ENCODE peak calls at places on chromosomes 3 and 15, in eight cellular contexts. One of them, this sample, is unnamed.

GRCh38 chr15:68639926-68640600 is 61.3 kb downstream of the CORO2B start:
- DNase-seq in activated gamma-delta T cell treated with Interleukin-2 at 50 U/mL for 16 hours: no peak
- DNase-seq in activated CD4-positive, alpha-beta T cell treated with anti-CD3 and anti-CD28 coated beads for 24 hours: no peak
- DNase-seq in esophagus muscularis mucosa: no peak
- DNase-seq in H4: no peak
- DNase-seq in NCI-H1694 treated with DMSO at 0.1 percent for 48 hours: no peak
- DNase-seq in SK-N-SH: no peak
- DNase-seq in central memory CD4-positive, alpha-beta T cell: no peak
- DNase-seq in this sample: no peak

GRCh38 chr3:185337231-185337816 is 25.6 kb upstream of the MAP3K13 start:
- DNase-seq in activated gamma-delta T cell treated with Interleukin-2 at 50 U/mL for 16 hours: no peak
- DNase-seq in activated CD4-positive, alpha-beta T cell treated with anti-CD3 and anti-CD28 coated beads for 24 hours: no peak
- DNase-seq in esophagus muscularis mucosa: no peak
- DNase-seq in H4: no peak
- DNase-seq in NCI-H1694 treated with DMSO at 0.1 percent for 48 hours: no peak
- DNase-seq in SK-N-SH: no peak
- DNase-seq in central memory CD4-positive, alpha-beta T cell: no peak
- DNase-seq in this sample: no peak

GRCh38 chr15:66919421-66919820 is 146.0 kb upstream of the SMAD3 start:
- DNase-seq in activated gamma-delta T cell treated with Interleukin-2 at 50 U/mL for 16 hours: no peak
- DNase-seq in activated CD4-positive, alpha-beta T cell treated with anti-CD3 and anti-CD28 coated beads for 24 hours: no peak
- DNase-seq in esophagus muscularis mucosa: no peak
- DNase-seq in H4: no peak
- DNase-seq in NCI-H1694 treated with DMSO at 0.1 percent for 48 hours: no peak
- DNase-seq in SK-N-SH: no peak
- DNase-seq in central memory CD4-positive, alpha-beta T cell: no peak
- DNase-seq in this sample: no peak

GRCh38 chr15:52667597-52667996 is 11.6 kb downstream of the ATOSA start:
- DNase-seq in activated gamma-delta T cell treated with Interleukin-2 at 50 U/mL for 16 hours: no peak
- DNase-seq in activated CD4-positive, alpha-beta T cell treated with anti-CD3 and anti-CD28 coated beads for 24 hours: no peak
- DNase-seq in esophagus muscularis mucosa: no peak
- DNase-seq in H4: no peak
- DNase-seq in NCI-H1694 treated with DMSO at 0.1 percent for 48 hours: no peak
- DNase-seq in SK-N-SH: no peak
- DNase-seq in central memory CD4-positive, alpha-beta T cell: no peak
- DNase-seq in this sample: no peak

GRCh38 chr3:3800076-3800448 is 831 bp downstream of the LRRN1 start:
- DNase-seq in activated gamma-delta T cell treated with Interleukin-2 at 50 U/mL for 16 hours: peak; percentile 5
- DNase-seq in activated CD4-positive, alpha-beta T cell treated with anti-CD3 and anti-CD28 coated beads for 24 hours: no peak
- DNase-seq in esophagus muscularis mucosa: no peak
- DNase-seq in H4: no peak
- DNase-seq in NCI-H1694 treated with DMSO at 0.1 percent for 48 hours: no peak
- DNase-seq in SK-N-SH: peak; percentile 78
- DNase-seq in central memory CD4-positive, alpha-beta T cell: no peak
- DNase-seq in this sample: no peak

GRCh38 chr15:52093539-52094502 is 18.8 kb downstream of the BCL2L10 start:
- DNase-seq in activated gamma-delta T cell treated with Interleukin-2 at 50 U/mL for 16 hours: no peak
- DNase-seq in activated CD4-positive, alpha-beta T cell treated with anti-CD3 and anti-CD28 coated beads for 24 hours: no peak
- DNase-seq in esophagus muscularis mucosa: no peak
- DNase-seq in H4: peak; percentile 96
- DNase-seq in NCI-H1694 treated with DMSO at 0.1 percent for 48 hours: no peak
- DNase-seq in SK-N-SH: no peak
- DNase-seq in central memory CD4-positive, alpha-beta T cell: no peak
- DNase-seq in this sample: no peak

GRCh38 chr3:101381809-101382208 is 61.4 kb upstream of the IMPG2 start:
- DNase-seq in activated gamma-delta T cell treated with Interleukin-2 at 50 U/mL for 16 hours: no peak
- DNase-seq in activated CD4-positive, alpha-beta T cell treated with anti-CD3 and anti-CD28 coated beads for 24 hours: no peak
- DNase-seq in esophagus muscularis mucosa: no peak
- DNase-seq in H4: peak; percentile 15
- DNase-seq in NCI-H1694 treated with DMSO at 0.1 percent for 48 hours: peak; percentile 27
- DNase-seq in SK-N-SH: peak; percentile 25
- DNase-seq in central memory CD4-positive, alpha-beta T cell: peak; percentile 21
- DNase-seq in this sample: peak; percentile 18

GRCh38 chr3:73520931-73521461 is 103.7 kb downstream of the PDZRN3 start:
- DNase-seq in activated gamma-delta T cell treated with Interleukin-2 at 50 U/mL for 16 hours: no peak
- DNase-seq in activated CD4-positive, alpha-beta T cell treated with anti-CD3 and anti-CD28 coated beads for 24 hours: no peak
- DNase-seq in esophagus muscularis mucosa: peak; percentile 93
- DNase-seq in H4: no peak
- DNase-seq in NCI-H1694 treated with DMSO at 0.1 percent for 48 hours: no peak
- DNase-seq in SK-N-SH: no peak
- DNase-seq in central memory CD4-positive, alpha-beta T cell: no peak
- DNase-seq in this sample: no peak

GRCh38 chr15:101067660-101068522 is 148.7 kb downstream of the LRRK1 start:
- DNase-seq in activated gamma-delta T cell treated with Interleukin-2 at 50 U/mL for 16 hours: no peak
- DNase-seq in activated CD4-positive, alpha-beta T cell treated with anti-CD3 and anti-CD28 coated beads for 24 hours: no peak
- DNase-seq in esophagus muscularis mucosa: no peak
- DNase-seq in H4: no peak
- DNase-seq in NCI-H1694 treated with DMSO at 0.1 percent for 48 hours: no peak
- DNase-seq in SK-N-SH: no peak
- DNase-seq in central memory CD4-positive, alpha-beta T cell: no peak
- DNase-seq in this sample: no peak

GRCh38 chr3:75396316-75396802 is 267.8 kb upstream of the FRG2C start:
- DNase-seq in activated gamma-delta T cell treated with Interleukin-2 at 50 U/mL for 16 hours: no peak
- DNase-seq in activated CD4-positive, alpha-beta T cell treated with anti-CD3 and anti-CD28 coated beads for 24 hours: no peak
- DNase-seq in esophagus muscularis mucosa: no peak
- DNase-seq in H4: no peak
- DNase-seq in NCI-H1694 treated with DMSO at 0.1 percent for 48 hours: no peak
- DNase-seq in SK-N-SH: peak; percentile 49
- DNase-seq in central memory CD4-positive, alpha-beta T cell: no peak
- DNase-seq in this sample: no peak

GRCh38 chr15:63923993-63924950 is 90.5 kb upstream of the HERC1 start:
- DNase-seq in activated gamma-delta T cell treated with Interleukin-2 at 50 U/mL for 16 hours: no peak
- DNase-seq in activated CD4-positive, alpha-beta T cell treated with anti-CD3 and anti-CD28 coated beads for 24 hours: no peak
- DNase-seq in esophagus muscularis mucosa: no peak
- DNase-seq in H4: no peak
- DNase-seq in NCI-H1694 treated with DMSO at 0.1 percent for 48 hours: no peak
- DNase-seq in SK-N-SH: no peak
- DNase-seq in central memory CD4-positive, alpha-beta T cell: no peak
- DNase-seq in this sample: no peak

GRCh38 chr15:101027273-101027901 is 108.2 kb downstream of the LRRK1 start:
- DNase-seq in activated gamma-delta T cell treated with Interleukin-2 at 50 U/mL for 16 hours: no peak
- DNase-seq in activated CD4-positive, alpha-beta T cell treated with anti-CD3 and anti-CD28 coated beads for 24 hours: no peak
- DNase-seq in esophagus muscularis mucosa: peak; percentile 79
- DNase-seq in H4: no peak
- DNase-seq in NCI-H1694 treated with DMSO at 0.1 percent for 48 hours: no peak
- DNase-seq in SK-N-SH: no peak
- DNase-seq in central memory CD4-positive, alpha-beta T cell: no peak
- DNase-seq in this sample: no peak

GRCh38 chr3:10558726-10559125 is 53.3 kb upstream of the ATP2B2 start:
- DNase-seq in activated gamma-delta T cell treated with Interleukin-2 at 50 U/mL for 16 hours: no peak
- DNase-seq in activated CD4-positive, alpha-beta T cell treated with anti-CD3 and anti-CD28 coated beads for 24 hours: no peak
- DNase-seq in esophagus muscularis mucosa: no peak
- DNase-seq in H4: no peak
- DNase-seq in NCI-H1694 treated with DMSO at 0.1 percent for 48 hours: peak; percentile 43
- DNase-seq in SK-N-SH: no peak
- DNase-seq in central memory CD4-positive, alpha-beta T cell: no peak
- DNase-seq in this sample: no peak

GRCh38 chr3:12946134-12946533 is 104.8 kb upstream of the RPL32 start:
- DNase-seq in activated gamma-delta T cell treated with Interleukin-2 at 50 U/mL for 16 hours: no peak
- DNase-seq in activated CD4-positive, alpha-beta T cell treated with anti-CD3 and anti-CD28 coated beads for 24 hours: no peak
- DNase-seq in esophagus muscularis mucosa: no peak
- DNase-seq in H4: no peak
- DNase-seq in NCI-H1694 treated with DMSO at 0.1 percent for 48 hours: no peak
- DNase-seq in SK-N-SH: no peak
- DNase-seq in central memory CD4-positive, alpha-beta T cell: no peak
- DNase-seq in this sample: no peak

GRCh38 chr3:112894258-112894657 is 47.6 kb upstream of the CD200R1L start:
- DNase-seq in activated gamma-delta T cell treated with Interleukin-2 at 50 U/mL for 16 hours: no peak
- DNase-seq in activated CD4-positive, alpha-beta T cell treated with anti-CD3 and anti-CD28 coated beads for 24 hours: no peak
- DNase-seq in esophagus muscularis mucosa: no peak
- DNase-seq in H4: peak; percentile 67
- DNase-seq in NCI-H1694 treated with DMSO at 0.1 percent for 48 hours: no peak
- DNase-seq in SK-N-SH: no peak
- DNase-seq in central memory CD4-positive, alpha-beta T cell: no peak
- DNase-seq in this sample: no peak

GRCh38 chr3:172877011-172877410 is 126.5 kb downstream of the ECT2 start:
- DNase-seq in activated gamma-delta T cell treated with Interleukin-2 at 50 U/mL for 16 hours: no peak
- DNase-seq in activated CD4-positive, alpha-beta T cell treated with anti-CD3 and anti-CD28 coated beads for 24 hours: no peak
- DNase-seq in esophagus muscularis mucosa: no peak
- DNase-seq in H4: no peak
- DNase-seq in NCI-H1694 treated with DMSO at 0.1 percent for 48 hours: no peak
- DNase-seq in SK-N-SH: no peak
- DNase-seq in central memory CD4-positive, alpha-beta T cell: no peak
- DNase-seq in this sample: no peak

GRCh38 chr3:196502775-196503181 is 790 bp downstream of the RNF168 start:
- DNase-seq in activated gamma-delta T cell treated with Interleukin-2 at 50 U/mL for 16 hours: peak; percentile 61
- DNase-seq in activated CD4-positive, alpha-beta T cell treated with anti-CD3 and anti-CD28 coated beads for 24 hours: peak; percentile 24
- DNase-seq in esophagus muscularis mucosa: no peak
- DNase-seq in H4: peak; percentile 81
- DNase-seq in NCI-H1694 treated with DMSO at 0.1 percent for 48 hours: no peak
- DNase-seq in SK-N-SH: peak; percentile 62
- DNase-seq in central memory CD4-positive, alpha-beta T cell: peak; percentile 78
- DNase-seq in this sample: peak; percentile 30

GRCh38 chr15:64460737-64461576 is 579 bp downstream of the ZNF609 start:
- DNase-seq in activated gamma-delta T cell treated with Interleukin-2 at 50 U/mL for 16 hours: peak; percentile 15
- DNase-seq in activated CD4-positive, alpha-beta T cell treated with anti-CD3 and anti-CD28 coated beads for 24 hours: no peak
- DNase-seq in esophagus muscularis mucosa: no peak
- DNase-seq in H4: peak; percentile 71
- DNase-seq in NCI-H1694 treated with DMSO at 0.1 percent for 48 hours: peak; percentile 49
- DNase-seq in SK-N-SH: peak; percentile 65
- DNase-seq in central memory CD4-positive, alpha-beta T cell: peak; percentile 12
- DNase-seq in this sample: no peak

GRCh38 chr3:105656607-105657504 is 212.0 kb downstream of the CBLB start:
- DNase-seq in activated gamma-delta T cell treated with Interleukin-2 at 50 U/mL for 16 hours: no peak
- DNase-seq in activated CD4-positive, alpha-beta T cell treated with anti-CD3 and anti-CD28 coated beads for 24 hours: no peak
- DNase-seq in esophagus muscularis mucosa: no peak
- DNase-seq in H4: no peak
- DNase-seq in NCI-H1694 treated with DMSO at 0.1 percent for 48 hours: no peak
- DNase-seq in SK-N-SH: no peak
- DNase-seq in central memory CD4-positive, alpha-beta T cell: no peak
- DNase-seq in this sample: no peak

GRCh38 chr3:194504146-194504545 is 17.3 kb upstream of the ATP13A3 start:
- DNase-seq in activated gamma-delta T cell treated with Interleukin-2 at 50 U/mL for 16 hours: no peak
- DNase-seq in activated CD4-positive, alpha-beta T cell treated with anti-CD3 and anti-CD28 coated beads for 24 hours: no peak
- DNase-seq in esophagus muscularis mucosa: no peak
- DNase-seq in H4: no peak
- DNase-seq in NCI-H1694 treated with DMSO at 0.1 percent for 48 hours: no peak
- DNase-seq in SK-N-SH: no peak
- DNase-seq in central memory CD4-positive, alpha-beta T cell: no peak
- DNase-seq in this sample: no peak

GRCh38 chr3:183189641-183190040 is 27.1 kb upstream of the LAMP3 start:
- DNase-seq in activated gamma-delta T cell treated with Interleukin-2 at 50 U/mL for 16 hours: no peak
- DNase-seq in activated CD4-positive, alpha-beta T cell treated with anti-CD3 and anti-CD28 coated beads for 24 hours: no peak
- DNase-seq in esophagus muscularis mucosa: no peak
- DNase-seq in H4: no peak
- DNase-seq in NCI-H1694 treated with DMSO at 0.1 percent for 48 hours: no peak
- DNase-seq in SK-N-SH: no peak
- DNase-seq in central memory CD4-positive, alpha-beta T cell: no peak
- DNase-seq in this sample: no peak

GRCh38 chr3:171150945-171151344 is 124.4 kb upstream of the SLC2A2 start:
- DNase-seq in activated gamma-delta T cell treated with Interleukin-2 at 50 U/mL for 16 hours: no peak
- DNase-seq in activated CD4-positive, alpha-beta T cell treated with anti-CD3 and anti-CD28 coated beads for 24 hours: no peak
- DNase-seq in esophagus muscularis mucosa: no peak
- DNase-seq in H4: no peak
- DNase-seq in NCI-H1694 treated with DMSO at 0.1 percent for 48 hours: no peak
- DNase-seq in SK-N-SH: no peak
- DNase-seq in central memory CD4-positive, alpha-beta T cell: no peak
- DNase-seq in this sample: no peak

GRCh38 chr3:94146455-94146854 is 83.6 kb downstream of the NSUN3 start:
- DNase-seq in activated gamma-delta T cell treated with Interleukin-2 at 50 U/mL for 16 hours: no peak
- DNase-seq in activated CD4-positive, alpha-beta T cell treated with anti-CD3 and anti-CD28 coated beads for 24 hours: no peak
- DNase-seq in esophagus muscularis mucosa: no peak
- DNase-seq in H4: no peak
- DNase-seq in NCI-H1694 treated with DMSO at 0.1 percent for 48 hours: no peak
- DNase-seq in SK-N-SH: no peak
- DNase-seq in central memory CD4-positive, alpha-beta T cell: no peak
- DNase-seq in this sample: no peak

GRCh38 chr3:178845446-178846118 is 226.0 kb downstream of the ZMAT3 start:
- DNase-seq in activated gamma-delta T cell treated with Interleukin-2 at 50 U/mL for 16 hours: no peak
- DNase-seq in activated CD4-positive, alpha-beta T cell treated with anti-CD3 and anti-CD28 coated beads for 24 hours: no peak
- DNase-seq in esophagus muscularis mucosa: no peak
- DNase-seq in H4: no peak
- DNase-seq in NCI-H1694 treated with DMSO at 0.1 percent for 48 hours: no peak
- DNase-seq in SK-N-SH: no peak
- DNase-seq in central memory CD4-positive, alpha-beta T cell: no peak
- DNase-seq in this sample: no peak

This sample was measured in NCI-H1048.